ENCODE peak calls at places on chromosomes 7 and 10, in eight cellular contexts. W, J, Y, O, H, A, P and X are unnamed samples.
A peak's percentile ranks its signal among the peaks of the same experiment; 100 is the strongest.

GRCh38 chr10:97412891-97413304 is 11.8 kb upstream of the RRP12 start:
- DNase-seq in Y (no peak), J (no peak), A (no peak), W (no peak), P (no peak), O (no peak), H (no peak), X (no peak)

GRCh38 chr10:97119058-97119832 is 66.5 kb downstream of the SLIT1 start:
- DNase-seq in A (no peak), P (no peak), O (no peak), Y (no peak), H (no peak), J (no peak), W (no peak), X (no peak)

GRCh38 chr7:916291-916941 is 38.1 kb downstream of the ADAP1 start:
- DNase-seq in W (no peak), Y (no peak), P (no peak), O (no peak), A (no peak), H (no peak), J (no peak), X (no peak)

GRCh38 chr7:135186841-135187253 is 16.3 kb upstream of the CYREN start:
- DNase-seq in Y (no peak), O (no peak), J (no peak), P (no peak), A (no peak), W (peak; percentile 9), H (no peak), X (no peak)

GRCh38 chr10:8852546-8852945 is 798.1 kb downstream of the GATA3 start:
- DNase-seq in W (no peak), O (no peak), P (no peak), A (no peak), J (no peak), Y (no peak), H (no peak), X (no peak)

GRCh38 chr7:112136707-112137008 is 69.5 kb downstream of the DOCK4 start:
- DNase-seq in A (no peak), W (no peak), O (no peak), Y (no peak), H (no peak), P (no peak), J (no peak), X (no peak)

GRCh38 chr10:75356484-75356883 is 45.1 kb downstream of the ZNF503 start:
- DNase-seq in Y (no peak), A (no peak), P (no peak), H (no peak), W (no peak), O (no peak), J (no peak), X (no peak)

GRCh38 chr10:79130846-79131245 is 62.1 kb downstream of the ZMIZ1 start:
- DNase-seq in H (no peak), A (no peak), Y (no peak), J (no peak), W (no peak), P (no peak), O (no peak), X (no peak)

GRCh38 chr7:32206987-32207386 is 136.8 kb upstream of the PDE1C start:
- DNase-seq in P (no peak), A (peak; percentile 41), Y (no peak), W (peak; percentile 13), H (peak; percentile 3), J (no peak), O (no peak), X (no peak)

GRCh38 chr10:103592186-103593021 is 98.9 kb downstream of the NEURL1 start:
- DNase-seq in Y (peak; percentile 37), H (peak; percentile 38), J (no peak), A (peak; percentile 38), P (no peak), W (peak; percentile 64), O (no peak), X (peak; percentile 94)